ENCODE peak calls at places on chromosomes 11 and 22, in six cellular contexts. One of them, this sample, is unnamed. For H3K36me3 and H3K4me1, the result is how much of the 10 kb centered on the place peaks cover.

GRCh38 chr22:20758688-20759087 is 15.2 kb upstream of the SERPIND1 start:
- DNase-seq in IMR-90: no peak
- DNase-seq in spleen: no peak
- DNase-seq in keratinocyte: no peak
- DNase-seq in tibial nerve: no peak
- DNase-seq in cardiac muscle cell: no peak
- DNase-seq in this sample: no peak

GRCh38 chr22:43004362-43005035 is 10.4 kb downstream of the PACSIN2 start:
- DNase-seq in tibial nerve: no peak
- DNase-seq in cardiac muscle cell: no peak
- DNase-seq in spleen: peak
- DNase-seq in IMR-90: no peak
- DNase-seq in keratinocyte: no peak
- DNase-seq in this sample: no peak

GRCh38 chr22:34414467-34415440 is 494.5 kb upstream of the LARGE1 start:
- DNase-seq in tibial nerve: no peak
- DNase-seq in spleen: no peak
- DNase-seq in keratinocyte: peak
- DNase-seq in IMR-90: no peak
- DNase-seq in cardiac muscle cell: peak
- DNase-seq in this sample: no peak

GRCh38 chr22:28430656-28431055 is 249.0 kb downstream of the TTC28 start:
- DNase-seq in spleen: no peak
- DNase-seq in tibial nerve: no peak
- DNase-seq in keratinocyte: no peak
- DNase-seq in IMR-90: no peak
- DNase-seq in cardiac muscle cell: no peak
- DNase-seq in this sample: no peak

GRCh38 chr11:65182258-65183170 is 786 bp downstream of the CAPN1 start:
- DNase-seq in tibial nerve: peak
- DNase-seq in spleen: peak
- DNase-seq in keratinocyte: no peak
- DNase-seq in cardiac muscle cell: peak
- DNase-seq in IMR-90: no peak
- DNase-seq in this sample: no peak

GRCh38 chr22:35375031-35375430 is 5.9 kb upstream of the HMOX1 start:
- DNase-seq in keratinocyte: no peak
- DNase-seq in cardiac muscle cell: no peak
- DNase-seq in IMR-90: peak
- DNase-seq in tibial nerve: no peak
- DNase-seq in spleen: no peak
- DNase-seq in this sample: no peak

GRCh38 chr22:50441428-50441993 is 33.3 kb downstream of the SBF1 start:
- DNase-seq in IMR-90: no peak
- DNase-seq in spleen: no peak
- DNase-seq in cardiac muscle cell: no peak
- DNase-seq in tibial nerve: no peak
- DNase-seq in keratinocyte: no peak
- DNase-seq in this sample: no peak

GRCh38 chr11:47395225-47396048 is 13.0 kb upstream of the SLC39A13 start:
- DNase-seq in spleen: peak
- DNase-seq in tibial nerve: no peak
- DNase-seq in keratinocyte: no peak
- DNase-seq in cardiac muscle cell: no peak
- DNase-seq in IMR-90: no peak
- DNase-seq in this sample: no peak

GRCh38 chr11:120272303-120272702 is 32.4 kb downstream of the POU2F3 start:
- DNase-seq in keratinocyte: peak
- DNase-seq in spleen: no peak
- DNase-seq in tibial nerve: no peak
- DNase-seq in IMR-90: peak
- DNase-seq in cardiac muscle cell: no peak
- DNase-seq in this sample: no peak

GRCh38 chr11:4826425-4826824 is 5.3 kb downstream of the OR51F2 start:
- DNase-seq in tibial nerve: no peak
- DNase-seq in keratinocyte: no peak
- DNase-seq in IMR-90: peak
- DNase-seq in cardiac muscle cell: no peak
- DNase-seq in spleen: no peak
- DNase-seq in this sample: no peak

GRCh38 chr11:24453129-24453723 is 43.6 kb upstream of the LUZP2 start:
- DNase-seq in keratinocyte: no peak
- DNase-seq in spleen: no peak
- DNase-seq in cardiac muscle cell: no peak
- DNase-seq in tibial nerve: no peak
- DNase-seq in IMR-90: peak
- DNase-seq in this sample: no peak

GRCh38 chr22:27718186-27719032 is 83.1 kb downstream of the MN1 start:
- DNase-seq in keratinocyte: peak
- DNase-seq in spleen: peak
- DNase-seq in IMR-90: peak
- DNase-seq in cardiac muscle cell: peak
- DNase-seq in tibial nerve: peak
- DNase-seq in this sample: peak

GRCh38 chr22:30312053-30312452 is 14.7 kb downstream of the TBC1D10A start:
- DNase-seq in IMR-90: peak
- DNase-seq in keratinocyte: peak
- DNase-seq in tibial nerve: no peak
- DNase-seq in spleen: no peak
- DNase-seq in cardiac muscle cell: no peak
- DNase-seq in this sample: no peak

GRCh38 chr22:27748355-27749168 is 53.0 kb downstream of the MN1 start:
- DNase-seq in spleen: peak
- DNase-seq in keratinocyte: no peak
- DNase-seq in IMR-90: peak
- DNase-seq in tibial nerve: no peak
- DNase-seq in cardiac muscle cell: no peak
- DNase-seq in this sample: no peak

GRCh38 chr22:33600113-33600512 is 320.2 kb downstream of the LARGE1 start:
- DNase-seq in tibial nerve: no peak
- DNase-seq in IMR-90: no peak
- DNase-seq in spleen: no peak
- DNase-seq in keratinocyte: no peak
- DNase-seq in cardiac muscle cell: no peak
- DNase-seq in this sample: no peak

GRCh38 chr11:99268895-99269294 is 248.1 kb downstream of the CNTN5 start:
- DNase-seq in cardiac muscle cell: peak
- DNase-seq in tibial nerve: no peak
- DNase-seq in spleen: no peak
- DNase-seq in IMR-90: no peak
- DNase-seq in keratinocyte: no peak
- DNase-seq in this sample: no peak

GRCh38 chr22:32204856-32205722 is at the start of gene RFPL2:
- DNase-seq in tibial nerve: no peak
- DNase-seq in spleen: no peak
- DNase-seq in keratinocyte: no peak
- DNase-seq in cardiac muscle cell: peak
- DNase-seq in IMR-90: peak
- DNase-seq in this sample: no peak

DNA sequence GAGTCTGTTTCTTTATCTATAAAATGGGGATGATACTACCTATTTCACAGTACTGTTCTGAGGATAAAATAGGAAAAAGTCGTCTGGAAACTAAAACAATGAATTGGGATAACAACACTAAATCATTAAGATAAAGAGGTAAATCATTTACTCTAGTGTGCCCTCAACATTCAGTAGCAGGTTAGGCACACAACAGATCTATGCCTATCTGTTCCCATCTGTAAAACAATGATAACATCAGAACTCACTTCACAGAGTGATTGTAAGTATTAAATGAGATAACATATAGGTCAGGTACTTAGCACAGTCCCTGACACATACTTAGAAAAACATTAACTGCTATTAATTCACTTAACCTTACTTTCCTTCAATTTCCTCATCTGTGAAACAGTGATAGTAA is 36.9 kb downstream of the PAK1 start:
- DNase-seq in keratinocyte: no peak
- DNase-seq in tibial nerve: no peak
- DNase-seq in cardiac muscle cell: no peak
- DNase-seq in IMR-90: no peak
- DNase-seq in spleen: no peak
- DNase-seq in this sample: no peak
- H3K36me3 ChIP-seq in keratinocyte: under half
- H3K36me3 ChIP-seq in tibial nerve: under half
- H3K36me3 ChIP-seq in cardiac muscle cell: under half
- H3K36me3 ChIP-seq in IMR-90: under half
- H3K36me3 ChIP-seq in spleen: under half
- H3K36me3 ChIP-seq in this sample: under half

GRCh38 chr11:84645988-84646689 is 981.0 kb downstream of the DLG2 start:
- DNase-seq in IMR-90: no peak
- DNase-seq in cardiac muscle cell: no peak
- DNase-seq in spleen: no peak
- DNase-seq in tibial nerve: no peak
- DNase-seq in keratinocyte: no peak
- DNase-seq in this sample: no peak

GRCh38 chr11:84648413-84648812 is 978.7 kb downstream of the DLG2 start:
- DNase-seq in cardiac muscle cell: no peak
- DNase-seq in keratinocyte: no peak
- DNase-seq in IMR-90: no peak
- DNase-seq in spleen: no peak
- DNase-seq in tibial nerve: no peak
- DNase-seq in this sample: no peak

GRCh38 chr11:84642500-84642899 is 984.6 kb downstream of the DLG2 start:
- DNase-seq in tibial nerve: no peak
- DNase-seq in keratinocyte: no peak
- DNase-seq in cardiac muscle cell: no peak
- DNase-seq in IMR-90: no peak
- DNase-seq in spleen: no peak
- DNase-seq in this sample: no peak
- TF ChIP-seq CTCF in tibial nerve: no peak
- TF ChIP-seq CTCF in keratinocyte: no peak
- TF ChIP-seq CTCF in cardiac muscle cell: no peak
- TF ChIP-seq CTCF in IMR-90: no peak
- TF ChIP-seq CTCF in spleen: no peak
- TF ChIP-seq CTCF in this sample: no peak

GRCh38 chr11:57196556-57196955 is 14.8 kb downstream of the LRRC55 start:
- DNase-seq in keratinocyte: no peak
- DNase-seq in IMR-90: no peak
- DNase-seq in cardiac muscle cell: no peak
- DNase-seq in tibial nerve: no peak
- DNase-seq in spleen: no peak
- DNase-seq in this sample: no peak
- H3K4me1 ChIP-seq in keratinocyte: under half
- H3K4me1 ChIP-seq in IMR-90: under half
- H3K4me1 ChIP-seq in cardiac muscle cell: under half
- H3K4me1 ChIP-seq in tibial nerve: under half
- H3K4me1 ChIP-seq in spleen: under half
- H3K4me1 ChIP-seq in this sample: under half

GRCh38 chr11:123069878-123070821 is 8.2 kb upstream of the HSPA8 start:
- DNase-seq in cardiac muscle cell: no peak
- DNase-seq in spleen: no peak
- DNase-seq in IMR-90: no peak
- DNase-seq in tibial nerve: no peak
- DNase-seq in keratinocyte: no peak
- DNase-seq in this sample: no peak

GRCh38 chr11:123073343-123074057 is 11.6 kb upstream of the HSPA8 start:
- DNase-seq in spleen: no peak
- DNase-seq in IMR-90: no peak
- DNase-seq in cardiac muscle cell: no peak
- DNase-seq in tibial nerve: no peak
- DNase-seq in keratinocyte: no peak
- DNase-seq in this sample: peak

GRCh38 chr11:123076484-123076883 is 14.5 kb upstream of the HSPA8 start:
- DNase-seq in tibial nerve: no peak
- DNase-seq in keratinocyte: no peak
- DNase-seq in cardiac muscle cell: no peak
- DNase-seq in IMR-90: no peak
- DNase-seq in spleen: no peak
- DNase-seq in this sample: peak

GRCh38 chr11:123072279-123072678 is 10.3 kb upstream of the HSPA8 start:
- DNase-seq in IMR-90: no peak
- DNase-seq in tibial nerve: no peak
- DNase-seq in keratinocyte: no peak
- DNase-seq in cardiac muscle cell: no peak
- DNase-seq in spleen: no peak
- DNase-seq in this sample: peak

GRCh38 chr11:123072762-123073161 is 10.8 kb upstream of the HSPA8 start:
- DNase-seq in tibial nerve: no peak
- DNase-seq in IMR-90: no peak
- DNase-seq in spleen: no peak
- DNase-seq in keratinocyte: no peak
- DNase-seq in cardiac muscle cell: no peak
- DNase-seq in this sample: no peak
- H3K36me3 ChIP-seq in tibial nerve: under half
- H3K36me3 ChIP-seq in IMR-90: half or more
- H3K36me3 ChIP-seq in spleen: under half
- H3K36me3 ChIP-seq in keratinocyte: under half
- H3K36me3 ChIP-seq in cardiac muscle cell: under half
- H3K36me3 ChIP-seq in this sample: under half

DNA sequence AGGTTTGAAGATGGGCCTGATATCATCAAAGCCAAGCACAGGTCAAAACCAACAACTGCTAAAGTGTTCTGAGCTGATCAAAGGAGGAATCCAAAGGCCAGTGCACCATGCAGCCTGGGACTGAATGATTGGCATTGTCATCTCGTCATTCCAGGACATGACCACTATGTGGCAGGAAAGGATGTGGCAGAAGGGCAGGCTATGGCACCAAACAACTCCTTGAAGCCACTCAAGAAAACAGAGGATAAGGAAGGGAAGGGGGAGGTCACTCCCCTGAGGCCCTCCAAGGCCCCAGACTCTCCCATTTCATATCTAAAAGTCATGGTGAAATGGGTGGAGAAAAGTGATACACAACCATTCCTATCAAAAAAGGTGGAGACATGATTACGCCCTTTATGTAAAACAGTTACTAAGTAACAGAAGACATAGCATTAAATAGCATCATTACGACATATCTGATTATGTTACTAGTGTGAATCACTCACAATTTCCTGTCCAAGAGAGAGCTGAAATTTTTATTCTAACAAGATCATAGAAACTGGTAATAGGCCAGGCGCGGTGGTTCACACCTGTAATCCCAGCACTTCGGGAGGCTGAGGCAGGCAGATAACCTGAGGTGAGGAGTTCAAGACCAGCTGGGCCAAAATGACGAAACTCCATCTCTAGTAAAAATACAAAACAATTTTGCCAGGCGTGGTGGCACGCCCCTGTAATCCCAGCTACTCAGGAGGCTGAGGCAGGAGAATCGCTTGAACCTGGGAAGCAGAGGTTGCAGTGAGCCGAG is 49.3 kb downstream of the AHNAK start:
- DNase-seq in keratinocyte: peak
- DNase-seq in tibial nerve: no peak
- DNase-seq in IMR-90: peak
- DNase-seq in cardiac muscle cell: no peak
- DNase-seq in spleen: no peak
- DNase-seq in this sample: no peak
- TF ChIP-seq CTCF in keratinocyte: peak
- TF ChIP-seq CTCF in tibial nerve: peak
- TF ChIP-seq CTCF in IMR-90: peak
- TF ChIP-seq CTCF in cardiac muscle cell: peak
- TF ChIP-seq CTCF in spleen: no peak
- TF ChIP-seq CTCF in this sample: peak